ENCODE peak calls at places on chromosome 3, in seven cellular contexts. H, P, G, U, L, A and S are unnamed samples.

GRCh38 chr3:16548721-16549120 is 35.2 kb upstream of the RFTN1 start:
- DNase-seq in H (no peak), P (no peak), G (no peak), U (no peak), L (no peak), A (no peak), S (no peak)

GRCh38 chr3:138939563-138940241 is 7.2 kb downstream of the FOXL2 start:
- DNase-seq in H (no peak), P (no peak), G (no peak), U (no peak), L (no peak), A (no peak), S (peak; percentile 55)

GRCh38 chr3:16132190-16132589 is 42.3 kb upstream of the GALNT15 start:
- DNase-seq in H (no peak), P (no peak), G (no peak), U (no peak), L (no peak), A (no peak), S (no peak)

GRCh38 chr3:93961026-93961425 is 12.7 kb downstream of the PROS1 start:
- DNase-seq in H (no peak), P (no peak), G (no peak), U (no peak), L (no peak), A (no peak), S (no peak)

GRCh38 chr3:127676456-127676855 is 3.7 kb downstream of the ABTB1 start:
- DNase-seq in H (no peak), P (no peak), G (no peak), U (no peak), L (no peak), A (no peak), S (no peak)

GRCh38 chr3:143538577-143538981 is 309.7 kb downstream of the SLC9A9 start:
- DNase-seq in H (no peak), P (no peak), G (no peak), U (no peak), L (no peak), A (no peak), S (no peak)

GRCh38 chr3:178676942-178677606 is 140.8 kb downstream of the KCNMB2 start:
- DNase-seq in H (no peak), P (no peak), G (no peak), U (no peak), L (no peak), A (no peak), S (no peak)

GRCh38 chr3:20648294-20648693 is 462.3 kb upstream of the SGO1 start:
- DNase-seq in H (no peak), P (no peak), G (no peak), U (no peak), L (no peak), A (no peak), S (peak; percentile 42)

GRCh38 chr3:169980055-169980454 is 13.4 kb downstream of the SEC62 start:
- DNase-seq in H (no peak), P (no peak), G (no peak), U (no peak), L (peak; percentile 47), A (no peak), S (no peak)

GRCh38 chr3:159724627-159725026 is 264.0 kb upstream of the IL12A start:
- DNase-seq in H (no peak), P (no peak), G (no peak), U (no peak), L (no peak), A (no peak), S (no peak)

GRCh38 chr3:136819784-136820640 is 1.1 kb downstream of the SLC35G2 start:
- DNase-seq in H (peak; percentile 42), P (no peak), G (no peak), U (no peak), L (peak; percentile 34), A (no peak), S (peak; percentile 52)

GRCh38 chr3:135324246-135324645 is 529.2 kb downstream of the EPHB1 start:
- DNase-seq in H (no peak), P (no peak), G (no peak), U (no peak), L (no peak), A (no peak), S (no peak)

GRCh38 chr3:87236093-87236492 is 9.0 kb downstream of the CHMP2B start:
- DNase-seq in H (no peak), P (no peak), G (no peak), U (no peak), L (no peak), A (no peak), S (no peak)

GRCh38 chr3:193996641-193997089 is 139.3 kb upstream of the HES1 start:
- DNase-seq in H (peak; percentile 72), P (no peak), G (no peak), U (no peak), L (no peak), A (no peak), S (no peak)

GRCh38 chr3:78941587-78941986 is 826.2 kb downstream of the ROBO1 start:
- DNase-seq in H (no peak), P (no peak), G (no peak), U (no peak), L (no peak), A (no peak), S (no peak)

GRCh38 chr3:108505811-108506210 is 4.6 kb downstream of the MYH15 start:
- DNase-seq in H (no peak), P (no peak), G (no peak), U (no peak), L (no peak), A (no peak), S (no peak)

GRCh38 chr3:197811343-197811742 is 20.3 kb downstream of the LRCH3 start:
- DNase-seq in H (no peak), P (no peak), G (no peak), U (no peak), L (no peak), A (no peak), S (peak; percentile 27)

GRCh38 chr3:62587579-62588031 is 214.3 kb upstream of the FEZF2 start:
- DNase-seq in H (no peak), P (no peak), G (no peak), U (no peak), L (no peak), A (no peak), S (peak; percentile 52)

GRCh38 chr3:22474706-22475470 is 723.9 kb upstream of the ZNF385D start:
- DNase-seq in H (no peak), P (no peak), G (no peak), U (no peak), L (no peak), A (no peak), S (no peak)

GRCh38 chr3:47443611-47443995 is 32.1 kb downstream of the SCAP start:
- DNase-seq in H (no peak), P (no peak), G (no peak), U (no peak), L (peak; percentile 87), A (no peak), S (no peak)

GRCh38 chr3:46693897-46694235 is 387 bp upstream of the ALS2CL start:
- DNase-seq in H (no peak), P (no peak), G (no peak), U (no peak), L (no peak), A (no peak), S (no peak)

GRCh38 chr3:87076951-87077350 is 86.0 kb upstream of the VGLL3 start:
- DNase-seq in H (no peak), P (no peak), G (no peak), U (no peak), L (peak; percentile 2), A (no peak), S (no peak)

GRCh38 chr3:34033840-34034239 is 235.4 kb downstream of the PDCD6IP start:
- DNase-seq in H (no peak), P (no peak), G (no peak), U (no peak), L (no peak), A (no peak), S (no peak)

GRCh38 chr3:195580733-195581443 is 2.9 kb downstream of the APOD start:
- DNase-seq in H (no peak), P (no peak), G (no peak), U (no peak), L (no peak), A (no peak), S (no peak)
- TF ChIP-seq YY1 in H (no peak), P (no peak), G (no peak), U (no peak), L (no peak), A (no peak), S (no peak)

GRCh38 chr3:101310580-101311375 is 9.6 kb downstream of the IMPG2 start:
- DNase-seq in H (no peak), P (no peak), G (no peak), U (no peak), L (no peak), A (no peak), S (no peak)
- TF ChIP-seq YY1 in H (no peak), P (no peak), G (no peak), U (no peak), L (no peak), A (no peak), S (no peak)

GRCh38 chr3:171123913-171124312 is 97.4 kb upstream of the SLC2A2 start:
- DNase-seq in H (no peak), P (no peak), G (no peak), U (no peak), L (no peak), A (no peak), S (no peak)
- TF ChIP-seq YY1 in H (no peak), P (no peak), G (no peak), U (no peak), L (no peak), A (no peak), S (no peak)

GRCh38 chr3:114686624-114687023 is 392.8 kb downstream of the TIGIT start:
- DNase-seq in H (no peak), P (no peak), G (no peak), U (no peak), L (no peak), A (no peak), S (no peak)
- TF ChIP-seq YY1 in H (no peak), P (no peak), G (no peak), U (no peak), L (no peak), A (no peak), S (no peak)

DNA sequence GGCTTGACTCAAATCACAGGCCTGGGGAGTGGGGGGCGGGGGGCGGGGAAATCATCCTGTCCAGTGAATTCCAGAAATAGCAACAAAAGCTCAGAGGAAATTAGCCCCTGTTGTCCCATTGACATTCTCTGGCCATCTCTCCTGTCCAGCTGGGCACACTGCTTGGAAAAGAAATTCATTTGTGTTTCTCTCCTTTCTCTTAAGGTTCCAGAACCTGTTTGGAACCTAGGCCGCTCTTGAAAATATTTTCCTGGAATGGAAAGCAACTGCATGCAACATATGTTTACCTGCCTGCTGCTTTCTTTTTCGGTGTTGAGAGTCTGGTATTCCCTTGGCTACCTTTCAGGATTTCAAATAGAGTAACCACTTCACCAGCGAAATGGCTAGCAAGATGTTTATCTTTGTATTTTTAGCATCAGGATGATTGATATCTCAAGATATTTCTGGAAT is 169.0 kb downstream of the GHSR start:
- DNase-seq in H (no peak), P (no peak), G (no peak), U (no peak), L (no peak), A (no peak), S (no peak)
- TF ChIP-seq YY1 in H (no peak), P (no peak), G (no peak), U (no peak), L (no peak), A (no peak), S (no peak)

GRCh38 chr3:69309810-69310209 is 76.1 kb downstream of the FRMD4B start:
- DNase-seq in H (no peak), P (peak; percentile 19), G (no peak), U (no peak), L (peak; percentile 18), A (no peak), S (peak; percentile 22)
- TF ChIP-seq YY1 in H (no peak), P (no peak), G (no peak), U (no peak), L (no peak), A (no peak), S (no peak)